ENCODE peak calls at places on chromosomes 5 and 9, in seven cellular contexts. R is activated T-cell treated with anti-CD3 and anti-CD28 coated beads, Interleukin-2, amount 50 U/mL, for 24 hours; H is AG04449; N is stimulated activated naive CD8-positive, alpha-beta T cell treated with anti-CD3 and anti-CD28 coated beads, Interleukin-15, Interleukin-2, amounts not matched to agents 100 U/mL and 50 U/mL, for 24 hours; O is aorta; D is ascending aorta; V is NT2/D1. B is an unnamed sample.

GRCh38 chr5:133610489-133611356 is 1.6 kb downstream of the FSTL4 start:
- DNase-seq in D (peak), O (no peak), H (no peak), N (peak), R (no peak), V (no peak), B (no peak)

GRCh38 chr9:27485158-27485557 is 38.9 kb upstream of the IFNK start:
- DNase-seq in O (no peak), N (no peak), H (no peak), R (no peak), V (no peak), D (no peak), B (no peak)

GRCh38 chr9:96661711-96662110 is 6.6 kb upstream of the PRXL2C start:
- DNase-seq in N (no peak), R (no peak), H (no peak), O (no peak), V (peak), D (no peak), B (peak)

GRCh38 chr5:68562308-68562707 is 346.8 kb downstream of the PIK3R1 start:
- DNase-seq in O (no peak), R (no peak), D (no peak), V (no peak), N (no peak), H (no peak), B (no peak)

GRCh38 chr9:132961002-132961401 is 16.6 kb upstream of the TSC1 start:
- DNase-seq in V (no peak), R (no peak), O (no peak), H (no peak), N (no peak), D (no peak), B (no peak)

GRCh38 chr5:54093081-54093492 is 217.3 kb downstream of the ARL15 start:
- DNase-seq in V (no peak), N (no peak), D (no peak), O (no peak), H (no peak), R (no peak), B (no peak)

GRCh38 chr9:71130521-71130920 is 9.1 kb upstream of the TRPM3 start:
- DNase-seq in H (no peak), D (no peak), N (no peak), O (no peak), R (no peak), V (no peak), B (no peak)

GRCh38 chr5:78190402-78190801 is 104.1 kb downstream of the AP3B1 start:
- DNase-seq in V (no peak), H (no peak), N (no peak), O (no peak), D (no peak), R (no peak), B (no peak)

GRCh38 chr5:5313081-5313736 is 109.3 kb upstream of the ICE1 start:
- DNase-seq in O (no peak), N (no peak), H (no peak), R (no peak), D (no peak), V (no peak), B (peak)

GRCh38 chr5:160133071-160133917 is 14.0 kb upstream of the PWWP2A start:
- DNase-seq in D (peak), N (no peak), R (no peak), V (peak), O (peak), H (no peak), B (no peak)

B was measured in non-pigmented ciliary epithelial cell.